ENCODE peak calls at places on chromosomes 16 and 17, in six cellular contexts. G, L, H, W, E and B are unnamed samples.

GRCh38 chr17:11144358-11145233 is 96.4 kb upstream of the SHISA6 start:
- DNase-seq in G (no peak), E (peak), W (no peak), H (no peak), L (peak), B (peak)

GRCh38 chr17:13437966-13438779 is 163.6 kb downstream of the HS3ST3A1 start:
- DNase-seq in G (no peak), W (no peak), H (no peak), E (no peak), L (no peak), B (no peak)

GRCh38 chr17:72120878-72121163 is at the start of gene SOX9:
- DNase-seq in G (no peak), E (no peak), H (peak), L (peak), W (peak), B (peak)

GRCh38 chr17:64130559-64131001 is 636 bp upstream of the ERN1 start:
- DNase-seq in W (no peak), G (peak), E (no peak), H (no peak), L (no peak), B (peak)

GRCh38 chr17:2436516-2436915 is 35.7 kb upstream of the MNT start:
- DNase-seq in G (no peak), W (no peak), H (no peak), L (no peak), E (no peak), B (peak)

GRCh38 chr17:37608369-37609169 is 649 bp downstream of the SYNRG start:
- DNase-seq in L (peak), E (no peak), W (no peak), H (no peak), G (peak), B (no peak)

GRCh38 chr17:76727745-76728456 is 1.3 kb downstream of the METTL23 start:
- DNase-seq in E (no peak), H (no peak), L (no peak), W (no peak), G (no peak), B (peak)

GRCh38 chr17:9644910-9645751 is at the start of gene USP43:
- DNase-seq in E (peak), L (peak), G (no peak), W (peak), H (no peak), B (peak)

GRCh38 chr16:57730771-57731730 is 4.5 kb upstream of the KATNB1 start:
- DNase-seq in H (no peak), W (no peak), G (no peak), L (no peak), E (no peak), B (no peak)

GRCh38 chr17:82661717-82662683 is 13.8 kb upstream of the WDR45B start:
- DNase-seq in W (no peak), H (no peak), L (no peak), G (no peak), E (no peak), B (no peak)

GRCh38 chr16:14628806-14629611 is 1.1 kb downstream of the PARN start:
- DNase-seq in W (no peak), E (no peak), L (peak), G (no peak), H (no peak), B (no peak)

GRCh38 chr16:67942200-67942509 is 1.8 kb downstream of the LCAT start:
- DNase-seq in W (no peak), L (no peak), H (no peak), E (peak), G (no peak), B (no peak)

GRCh38 chr17:31443386-31443785 is 51.9 kb downstream of the RAB11FIP4 start:
- DNase-seq in E (no peak), W (no peak), H (no peak), G (no peak), L (no peak), B (no peak)

GRCh38 chr16:26672206-26672605 is 394.5 kb upstream of the C16orf82 start:
- DNase-seq in H (no peak), E (no peak), G (no peak), W (no peak), L (no peak), B (no peak)

GRCh38 chr17:50062323-50063243 is 6.7 kb downstream of the ITGA3 start:
- DNase-seq in H (peak), E (no peak), W (peak), L (peak), G (no peak), B (peak)

GRCh38 chr17:74864866-74865395 is 5.2 kb upstream of the GRIN2C start:
- DNase-seq in H (peak), W (peak), E (peak), G (peak), L (peak), B (peak)

GRCh38 chr16:80883159-80883642 is 78.8 kb upstream of the CDYL2 start:
- DNase-seq in G (no peak), L (no peak), E (no peak), H (no peak), W (no peak), B (peak)

GRCh38 chr16:71276589-71277334 is 12.4 kb downstream of the CMTR2 start:
- DNase-seq in L (no peak), W (no peak), G (no peak), H (no peak), E (no peak), B (no peak)

GRCh38 chr16:9447195-9447551 is 355.7 kb downstream of the HAPSTR1 start:
- DNase-seq in G (no peak), H (peak), W (no peak), L (no peak), E (no peak), B (peak)

GRCh38 chr16:990516-991291 is 9.1 kb downstream of the SOX8 start:
- DNase-seq in E (no peak), H (no peak), L (no peak), G (no peak), W (no peak), B (no peak)

GRCh38 chr17:49603720-49604119 is 28.0 kb downstream of the NXPH3 start:
- DNase-seq in W (no peak), E (no peak), H (no peak), L (no peak), G (no peak), B (no peak)

GRCh38 chr16:50836121-50836541 is 94.2 kb downstream of the CYLD start:
- DNase-seq in H (no peak), E (no peak), G (no peak), W (no peak), L (no peak), B (no peak)

GRCh38 chr16:85754403-85754802 is 3.5 kb upstream of the C16orf74 start:
- DNase-seq in L (no peak), H (no peak), E (no peak), G (no peak), W (no peak), B (no peak)

DNA sequence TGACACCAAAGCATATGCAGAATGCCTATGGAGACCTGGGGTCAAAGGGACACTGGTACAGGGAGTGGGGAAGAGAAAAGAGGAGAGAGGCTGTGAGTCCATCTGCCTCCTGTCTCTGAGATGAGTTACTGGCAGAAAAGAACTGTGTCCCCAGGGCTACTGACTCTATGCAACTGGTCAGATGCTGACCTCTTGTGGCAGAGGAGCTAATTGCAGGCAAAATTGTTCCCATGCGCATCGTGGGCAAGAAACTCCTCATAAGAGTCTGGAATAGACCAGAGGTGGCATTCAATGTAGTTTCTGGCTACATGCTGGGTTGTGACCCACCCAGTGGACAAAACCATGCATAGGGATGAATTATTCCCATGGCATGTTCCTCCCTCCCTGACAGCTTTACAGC is 26.1 kb upstream of the MLKL start:
- DNase-seq in G (no peak), H (no peak), L (no peak), E (peak), W (no peak), B (peak)
- H3K27ac ChIP-seq in G (no peak), H (no peak), L (no peak), E (no peak), W (no peak), B (no peak)

DNA sequence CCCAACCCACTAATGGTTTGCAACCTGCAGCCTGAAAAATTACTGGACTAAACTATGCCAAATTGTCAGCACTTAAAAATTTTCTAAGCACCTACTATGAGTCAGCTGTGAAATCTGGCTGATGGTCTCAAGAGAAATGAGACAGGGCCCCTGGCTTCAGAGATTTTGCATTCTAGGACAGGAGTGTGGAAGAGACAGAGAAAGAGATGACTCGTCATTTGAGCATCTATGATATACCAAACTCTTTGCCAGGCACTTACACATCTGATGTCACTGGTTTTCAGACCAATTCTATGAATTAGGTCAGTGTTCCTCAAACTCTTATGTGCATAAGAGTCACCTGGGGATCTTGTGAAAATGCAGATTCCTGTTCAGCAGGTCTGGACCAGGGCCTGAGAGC is 44.4 kb downstream of the CLEC19A start:
- DNase-seq in E (no peak), L (peak), H (no peak), W (peak), G (no peak), B (no peak)
- H3K27ac ChIP-seq in E (no peak), L (no peak), H (no peak), W (no peak), G (no peak), B (no peak)

GRCh38 chr17:909642-910323 is 69.8 kb downstream of the NXN start:
- DNase-seq in H (no peak), W (no peak), L (no peak), G (no peak), E (no peak), B (no peak)
- H3K27ac ChIP-seq in H (no peak), W (peak), L (peak), G (no peak), E (no peak), B (peak)

DNA sequence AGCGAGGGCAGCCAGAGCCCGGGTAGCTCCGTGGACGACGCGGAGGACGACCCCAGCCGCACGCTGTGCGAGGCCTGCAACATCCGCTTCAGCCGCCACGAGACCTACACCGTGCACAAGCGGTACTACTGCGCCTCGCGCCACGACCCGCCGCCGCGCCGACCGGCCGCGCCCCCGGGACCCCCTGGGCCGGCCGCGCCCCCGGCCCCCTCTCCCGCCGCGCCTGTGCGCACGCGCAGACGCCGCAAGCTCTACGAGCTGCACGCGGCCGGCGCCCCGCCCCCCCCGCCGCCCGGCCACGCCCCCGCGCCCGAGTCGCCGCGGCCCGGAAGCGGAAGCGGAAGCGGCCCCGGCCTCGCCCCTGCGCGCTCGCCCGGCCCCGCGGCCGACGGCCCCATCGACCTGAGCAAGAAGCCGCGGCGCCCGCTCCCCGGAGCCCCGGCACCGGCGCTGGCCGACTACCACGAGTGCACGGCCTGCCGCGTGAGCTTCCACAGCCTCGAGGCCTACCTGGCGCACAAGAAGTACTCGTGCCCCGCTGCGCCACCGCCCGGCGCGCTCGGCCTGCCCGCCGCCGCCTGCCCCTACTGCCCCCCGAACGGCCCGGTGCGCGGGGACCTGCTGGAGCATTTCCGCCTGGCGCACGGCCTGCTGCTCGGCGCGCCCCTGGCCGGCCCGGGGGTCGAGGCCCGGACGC is 36.1 kb upstream of the ZC3H18 start:
- DNase-seq in H (peak), W (peak), E (no peak), L (peak), G (peak), B (no peak)
- H3K27ac ChIP-seq in H (peak), W (peak), E (no peak), L (peak), G (peak), B (peak)